ENCODE peak calls at places on chromosomes 6 and 20, in six cellular contexts. L is HCT116, J is cardiac muscle cell, B is IMR-90, M is pancreas, Z is astrocyte. W is an unnamed sample.

GRCh38 chr6:6586671-6587526 is 1.6 kb upstream of the LY86 start:
- DNase-seq in L (no peak), J (no peak), B (no peak), M (no peak), Z (no peak), W (no peak)

GRCh38 chr6:32397252-32397920 is 9.6 kb downstream of the BTNL2 start:
- DNase-seq in L (no peak), J (no peak), B (no peak), M (no peak), Z (no peak), W (no peak)

GRCh38 chr20:16011061-16011460 is 562.2 kb downstream of the KIF16B start:
- DNase-seq in L (no peak), J (no peak), B (no peak), M (no peak), Z (no peak), W (no peak)

GRCh38 chr6:75933387-75933975 is 139.0 kb downstream of the IMPG1 start:
- DNase-seq in L (no peak), J (peak), B (no peak), M (no peak), Z (no peak), W (no peak)

GRCh38 chr20:6765469-6766058 is 1.9 kb upstream of the BMP2 start:
- DNase-seq in L (peak), J (peak), B (peak), M (no peak), Z (peak), W (no peak)

GRCh38 chr6:29974901-29975560 is 32.7 kb downstream of the HLA-A start:
- DNase-seq in L (no peak), J (peak), B (no peak), M (no peak), Z (no peak), W (no peak)

GRCh38 chr20:59835448-59836395 is 97.7 kb downstream of the SYCP2 start:
- DNase-seq in L (no peak), J (peak), B (peak), M (no peak), Z (peak), W (no peak)

GRCh38 chr6:51953246-51953645 is 134.2 kb downstream of the PKHD1 start:
- DNase-seq in L (no peak), J (no peak), B (no peak), M (no peak), Z (no peak), W (no peak)

GRCh38 chr20:58959652-58960051 is 21.4 kb upstream of the NELFCD start:
- DNase-seq in L (no peak), J (no peak), B (no peak), M (no peak), Z (no peak), W (no peak)

GRCh38 chr6:25061289-25061945 is 125.7 kb upstream of the RIPOR2 start:
- DNase-seq in L (no peak), J (no peak), B (peak), M (no peak), Z (peak), W (no peak)

GRCh38 chr20:5745416-5745968 is 4.7 kb upstream of the SHLD1 start:
- DNase-seq in L (no peak), J (no peak), B (no peak), M (no peak), Z (no peak), W (no peak)

GRCh38 chr6:134937426-134937825 is 12.5 kb downstream of the ALDH8A1 start:
- DNase-seq in L (no peak), J (no peak), B (peak), M (no peak), Z (peak), W (no peak)

GRCh38 chr20:18805881-18806280 is 7.7 kb upstream of the SCP2D1 start:
- DNase-seq in L (no peak), J (no peak), B (peak), M (no peak), Z (no peak), W (no peak)

GRCh38 chr20:43458422-43458924 is 777 bp downstream of the SRSF6 start:
- DNase-seq in L (no peak), J (no peak), B (peak), M (no peak), Z (no peak), W (no peak)

GRCh38 chr20:9040874-9041524 is 27.9 kb upstream of the PLCB4 start:
- DNase-seq in L (no peak), J (no peak), B (peak), M (no peak), Z (peak), W (no peak)

GRCh38 chr6:128806274-128806673 is 76.7 kb upstream of the LAMA2 start:
- DNase-seq in L (no peak), J (no peak), B (no peak), M (no peak), Z (no peak), W (no peak)

GRCh38 chr20:33113387-33113908 is 34.0 kb downstream of the BPIFB4 start:
- DNase-seq in L (no peak), J (no peak), B (no peak), M (peak), Z (no peak), W (no peak)

GRCh38 chr20:48595495-48596475 is 232.0 kb downstream of the PREX1 start:
- DNase-seq in L (no peak), J (no peak), B (no peak), M (no peak), Z (no peak), W (no peak)

GRCh38 chr6:30265594-30265993 is 52.4 kb upstream of the TRIM26 start:
- DNase-seq in L (no peak), J (no peak), B (no peak), M (no peak), Z (no peak), W (no peak)

GRCh38 chr20:34316191-34316814 is 13.1 kb upstream of the AHCY start:
- DNase-seq in L (peak), J (no peak), B (peak), M (no peak), Z (peak), W (no peak)

GRCh38 chr20:59813948-59814834 is 119.2 kb downstream of the SYCP2 start:
- DNase-seq in L (no peak), J (no peak), B (no peak), M (no peak), Z (no peak), W (no peak)

GRCh38 chr6:43901330-43902230 is 131.6 kb downstream of the VEGFA start:
- DNase-seq in L (no peak), J (no peak), B (no peak), M (no peak), Z (no peak), W (no peak)

GRCh38 chr20:39795401-39796272 is 833.5 kb downstream of the DHX35 start:
- DNase-seq in L (no peak), J (no peak), B (peak), M (no peak), Z (peak), W (no peak)

GRCh38 chr6:41712651-41713103 is 22.7 kb downstream of the TFEB start:
- DNase-seq in L (no peak), J (no peak), B (no peak), M (peak), Z (no peak), W (peak)

GRCh38 chr6:11200356-11200755 is 32.1 kb downstream of the NEDD9 start:
- DNase-seq in L (no peak), J (no peak), B (peak), M (no peak), Z (peak), W (no peak)

GRCh38 chr6:11201772-11202512 is 30.5 kb downstream of the NEDD9 start:
- DNase-seq in L (no peak), J (no peak), B (no peak), M (no peak), Z (no peak), W (no peak)

GRCh38 chr6:11198663-11199603 is 33.5 kb downstream of the NEDD9 start:
- DNase-seq in L (no peak), J (no peak), B (no peak), M (no peak), Z (peak), W (no peak)

GRCh38 chr6:11202513-11203305 is 29.8 kb downstream of the NEDD9 start:
- DNase-seq in L (no peak), J (no peak), B (peak), M (no peak), Z (peak), W (no peak)

GRCh38 chr6:11201015-11201414 is 31.5 kb downstream of the NEDD9 start:
- DNase-seq in L (no peak), J (no peak), B (no peak), M (no peak), Z (no peak), W (no peak)
- H3K27ac ChIP-seq in L (no peak), J (no peak), B (peak), M (no peak), Z (peak), W (no peak)

DNA sequence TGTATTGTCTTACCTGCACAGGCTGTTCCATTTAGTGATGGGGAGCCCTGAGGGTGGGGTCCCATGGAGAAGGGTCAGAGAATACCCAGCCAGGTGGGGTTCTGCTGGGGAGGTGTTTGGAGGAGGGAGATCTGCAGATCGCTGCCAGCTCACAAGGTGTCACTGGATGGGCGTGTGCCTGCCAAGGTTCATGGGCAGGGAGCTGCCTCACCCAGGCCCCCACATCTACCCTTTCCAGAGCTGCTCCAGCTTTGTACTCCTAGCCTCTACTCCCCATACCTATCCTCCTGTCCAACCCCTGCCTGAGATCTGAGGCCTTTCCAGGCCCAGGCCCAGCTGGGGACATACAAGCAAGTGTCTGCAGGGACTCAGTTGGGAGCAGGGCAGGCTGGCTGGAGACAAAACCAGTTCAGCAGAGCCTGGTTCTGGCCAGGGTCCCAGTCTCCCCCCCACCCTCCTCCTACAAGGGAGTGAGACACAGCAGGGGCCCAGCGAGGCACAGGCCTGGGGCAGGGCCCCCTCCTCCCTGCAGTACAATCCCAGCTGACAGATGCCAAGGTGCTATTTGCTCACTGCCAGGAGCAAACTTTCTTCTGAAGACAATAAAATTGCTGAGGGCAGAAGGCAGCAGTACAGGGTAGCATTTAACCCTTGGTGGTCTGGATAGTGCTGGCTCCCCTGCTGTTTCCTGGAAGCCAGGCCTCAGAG is 19.7 kb downstream of the SPDEF start:
- DNase-seq in L (no peak), J (no peak), B (no peak), M (peak), Z (no peak), W (no peak)
- H3K27ac ChIP-seq in L (no peak), J (no peak), B (no peak), M (no peak), Z (no peak), W (no peak)

GRCh38 chr20:23939063-23939462 is 49.5 kb downstream of the GGTLC1 start:
- DNase-seq in L (no peak), J (no peak), B (no peak), M (no peak), Z (no peak), W (peak)
- H3K27ac ChIP-seq in L (no peak), J (no peak), B (no peak), M (no peak), Z (no peak), W (no peak)

DNA sequence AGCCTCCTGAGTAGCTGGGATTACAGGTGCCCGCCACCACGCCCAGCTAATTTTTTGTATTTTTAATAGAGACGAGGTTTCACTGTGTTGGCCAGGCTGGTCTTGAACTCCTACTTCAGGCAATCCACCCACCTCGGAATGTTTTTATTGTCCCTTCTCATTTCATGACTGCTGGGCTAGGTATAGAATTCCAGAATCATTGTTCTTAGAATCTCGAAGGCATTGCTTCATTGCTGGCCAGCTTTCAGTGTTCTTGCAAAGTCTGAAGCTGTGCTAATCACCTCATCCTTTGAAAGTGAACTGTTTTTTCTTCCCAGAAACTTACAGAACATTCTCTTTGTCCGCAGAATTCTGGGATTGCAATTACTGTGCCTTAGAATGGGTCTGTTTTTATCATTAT is 49.0 kb downstream of the PTPN1 start:
- DNase-seq in L (no peak), J (no peak), B (no peak), M (no peak), Z (no peak), W (no peak)
- H3K27ac ChIP-seq in L (peak), J (no peak), B (no peak), M (no peak), Z (no peak), W (no peak)

GRCh38 chr6:11232177-11232967 is at the start of gene NEDD9:
- DNase-seq in L (peak), J (peak), B (peak), M (peak), Z (peak), W (peak)
- H3K27ac ChIP-seq in L (no peak), J (peak), B (peak), M (peak), Z (peak), W (peak)

W was measured in upper lobe of right lung.